ENCODE peak calls at places on chromosomes 11 and 22, in eight cellular contexts. One of them, this sample, is unnamed.

GRCh38 chr22:44686873-44687600 is 15.0 kb upstream of the PRR5 start:
- DNase-seq in activated CD4-positive, alpha-beta T cell treated with anti-CD3 and anti-CD28 coated beads, Interleukin-2, amount 50 U/mL, for 1 hour: no peak
- DNase-seq in stromal cell of bone marrow: no peak
- DNase-seq in tibial nerve: no peak
- DNase-seq in frontal cortex: no peak
- DNase-seq in psoas muscle: no peak
- DNase-seq in head of caudate nucleus: no peak
- DNase-seq in left lung: no peak
- DNase-seq in this sample: no peak

GRCh38 chr11:2267871-2268825 is 2.2 kb downstream of the ASCL2 start:
- DNase-seq in psoas muscle: no peak
- DNase-seq in head of caudate nucleus: no peak
- DNase-seq in activated CD4-positive, alpha-beta T cell treated with anti-CD3 and anti-CD28 coated beads, Interleukin-2, amount 50 U/mL, for 1 hour: no peak
- DNase-seq in frontal cortex: no peak
- DNase-seq in stromal cell of bone marrow: no peak
- DNase-seq in left lung: peak; percentile 40
- DNase-seq in tibial nerve: no peak
- DNase-seq in this sample: no peak

GRCh38 chr11:47946682-47947575 is 33.4 kb upstream of the PTPRJ start:
- DNase-seq in activated CD4-positive, alpha-beta T cell treated with anti-CD3 and anti-CD28 coated beads, Interleukin-2, amount 50 U/mL, for 1 hour: no peak
- DNase-seq in tibial nerve: peak; percentile 53
- DNase-seq in head of caudate nucleus: peak; percentile 23
- DNase-seq in frontal cortex: no peak
- DNase-seq in stromal cell of bone marrow: peak; percentile 91
- DNase-seq in left lung: peak; percentile 87
- DNase-seq in psoas muscle: peak; percentile 86
- DNase-seq in this sample: no peak

GRCh38 chr11:95358516-95359322 is 127.7 kb upstream of the SESN3 start:
- DNase-seq in left lung: no peak
- DNase-seq in psoas muscle: no peak
- DNase-seq in activated CD4-positive, alpha-beta T cell treated with anti-CD3 and anti-CD28 coated beads, Interleukin-2, amount 50 U/mL, for 1 hour: no peak
- DNase-seq in stromal cell of bone marrow: no peak
- DNase-seq in tibial nerve: no peak
- DNase-seq in frontal cortex: no peak
- DNase-seq in head of caudate nucleus: no peak
- DNase-seq in this sample: no peak

GRCh38 chr11:85679581-85679980 is 6.4 kb downstream of the CCDC89 start:
- DNase-seq in head of caudate nucleus: no peak
- DNase-seq in activated CD4-positive, alpha-beta T cell treated with anti-CD3 and anti-CD28 coated beads, Interleukin-2, amount 50 U/mL, for 1 hour: no peak
- DNase-seq in tibial nerve: no peak
- DNase-seq in left lung: no peak
- DNase-seq in stromal cell of bone marrow: no peak
- DNase-seq in psoas muscle: no peak
- DNase-seq in frontal cortex: no peak
- DNase-seq in this sample: no peak

GRCh38 chr22:33756508-33756949 is 163.7 kb downstream of the LARGE1 start:
- DNase-seq in psoas muscle: no peak
- DNase-seq in activated CD4-positive, alpha-beta T cell treated with anti-CD3 and anti-CD28 coated beads, Interleukin-2, amount 50 U/mL, for 1 hour: no peak
- DNase-seq in frontal cortex: no peak
- DNase-seq in left lung: no peak
- DNase-seq in head of caudate nucleus: no peak
- DNase-seq in stromal cell of bone marrow: no peak
- DNase-seq in tibial nerve: no peak
- DNase-seq in this sample: no peak

GRCh38 chr11:65394125-65394536 is 7.7 kb downstream of the FRMD8 start:
- DNase-seq in tibial nerve: no peak
- DNase-seq in left lung: peak; percentile 79
- DNase-seq in activated CD4-positive, alpha-beta T cell treated with anti-CD3 and anti-CD28 coated beads, Interleukin-2, amount 50 U/mL, for 1 hour: no peak
- DNase-seq in psoas muscle: no peak
- DNase-seq in head of caudate nucleus: no peak
- DNase-seq in frontal cortex: no peak
- DNase-seq in stromal cell of bone marrow: no peak
- DNase-seq in this sample: no peak

GRCh38 chr11:116225236-116225635 is 547.6 kb downstream of the BUD13 start:
- DNase-seq in tibial nerve: no peak
- DNase-seq in stromal cell of bone marrow: no peak
- DNase-seq in head of caudate nucleus: peak; percentile 53
- DNase-seq in left lung: no peak
- DNase-seq in frontal cortex: no peak
- DNase-seq in psoas muscle: no peak
- DNase-seq in activated CD4-positive, alpha-beta T cell treated with anti-CD3 and anti-CD28 coated beads, Interleukin-2, amount 50 U/mL, for 1 hour: no peak
- DNase-seq in this sample: no peak

GRCh38 chr11:117993988-117994741 is 8.0 kb downstream of the IL10RA start:
- DNase-seq in stromal cell of bone marrow: no peak
- DNase-seq in activated CD4-positive, alpha-beta T cell treated with anti-CD3 and anti-CD28 coated beads, Interleukin-2, amount 50 U/mL, for 1 hour: no peak
- DNase-seq in tibial nerve: no peak
- DNase-seq in psoas muscle: peak; percentile 32
- DNase-seq in left lung: no peak
- DNase-seq in frontal cortex: no peak
- DNase-seq in head of caudate nucleus: peak; percentile 39
- DNase-seq in this sample: no peak